ENCODE peak calls at places on chromosomes 16 and 17, in seven cellular contexts. W, R, L, H, S, K and X are unnamed samples.
A peak's percentile ranks its signal among the peaks of the same experiment; 100 is the strongest.

GRCh38 chr16:85104147-85104546 is 8.1 kb downstream of the CIBAR2 start:
- DNase-seq in H (no peak), W (no peak), S (no peak), L (no peak), K (no peak), R (no peak), X (no peak)

GRCh38 chr16:26334218-26335111 is 642.7 kb downstream of the HS3ST4 start:
- DNase-seq in H (no peak), S (no peak), R (no peak), K (no peak), W (no peak), L (no peak), X (no peak)

GRCh38 chr17:43024407-43025289 is at the start of gene RND2:
- DNase-seq in H (peak; percentile 93), K (peak; percentile 94), R (peak; percentile 72), L (peak; percentile 97), W (peak; percentile 95), S (peak; percentile 80), X (peak; percentile 83)

GRCh38 chr16:5633845-5634440 is 536.3 kb upstream of the EEF2KMT start:
- DNase-seq in R (no peak), K (no peak), W (peak; percentile 71), L (peak; percentile 25), S (no peak), H (no peak), X (no peak)

GRCh38 chr16:20114356-20114755 is 40.7 kb upstream of the GPR139 start:
- DNase-seq in R (no peak), W (no peak), K (no peak), S (no peak), L (peak; percentile 2), H (no peak), X (no peak)

GRCh38 chr16:19130852-19131808 is 17.4 kb downstream of the ITPRIPL2 start:
- DNase-seq in H (peak; percentile 81), L (peak; percentile 91), W (no peak), K (peak; percentile 67), R (peak; percentile 46), S (no peak), X (no peak)

GRCh38 chr16:28311913-28312312 is 19.6 kb downstream of the SBK1 start:
- DNase-seq in H (no peak), S (no peak), L (peak; percentile 49), W (no peak), R (no peak), K (no peak), X (no peak)

GRCh38 chr16:86289304-86289703 is 221.0 kb upstream of the FOXF1 start:
- DNase-seq in R (no peak), S (no peak), L (no peak), W (no peak), H (no peak), K (no peak), X (no peak)

GRCh38 chr17:51270675-51271074 is 10.3 kb downstream of the UTP18 start:
- DNase-seq in R (no peak), W (no peak), K (no peak), L (no peak), S (no peak), H (no peak), X (no peak)

GRCh38 chr17:64707077-64707591 is 45.0 kb upstream of the SMURF2 start:
- DNase-seq in W (peak; percentile 21), H (peak; percentile 99), K (peak; percentile 93), S (peak; percentile 91), R (peak; percentile 97), L (peak; percentile 99), X (peak; percentile 97)

GRCh38 chr17:37802061-37802460 is 57.2 kb upstream of the HNF1B start:
- DNase-seq in K (no peak), R (no peak), S (no peak), H (no peak), W (no peak), L (no peak), X (no peak)

GRCh38 chr17:19005442-19005773 is 844 bp upstream of the FAM83G start:
- DNase-seq in H (no peak), W (no peak), K (no peak), L (no peak), S (no peak), R (no peak), X (no peak)
- H3K4me3 ChIP-seq in H (no peak overlapping the region), W (no peak overlapping the region), K (no peak overlapping the region), L (no peak overlapping the region), S (no peak overlapping the region), R (no peak overlapping the region), X (no peak overlapping the region)

GRCh38 chr16:58515125-58515870 is at the start of gene SETD6:
- DNase-seq in W (peak; percentile 94), K (peak; percentile 91), H (peak; percentile 86), S (peak; percentile 88), L (peak; percentile 87), R (peak; percentile 41), X (peak; percentile 27)
- TF ChIP-seq CTCF in W (peak; percentile 22), K (peak; percentile 9), H (no peak), S (no peak), L (no peak), R (peak; percentile 28), X (no peak)

GRCh38 chr17:47733047-47733413 is at the start of gene TBX21:
- DNase-seq in R (no peak), H (peak; percentile 12), K (peak; percentile 72), S (peak; percentile 60), W (peak; percentile 94), L (peak; percentile 58), X (no peak)

GRCh38 chr17:47733414-47734288 is 615 bp downstream of the TBX21 start:
- DNase-seq in S (no peak), R (no peak), W (peak; percentile 28), H (no peak), K (peak; percentile 50), L (no peak), X (no peak)

GRCh38 chr17:47735536-47736011 is 2.5 kb downstream of the TBX21 start:
- DNase-seq in H (no peak), K (peak; percentile 24), S (no peak), R (no peak), W (no peak), L (no peak), X (no peak)

GRCh38 chr17:47736501-47737211 is 3.6 kb downstream of the TBX21 start:
- DNase-seq in R (no peak), L (no peak), K (peak; percentile 14), H (no peak), S (no peak), W (no peak), X (no peak)

DNA sequence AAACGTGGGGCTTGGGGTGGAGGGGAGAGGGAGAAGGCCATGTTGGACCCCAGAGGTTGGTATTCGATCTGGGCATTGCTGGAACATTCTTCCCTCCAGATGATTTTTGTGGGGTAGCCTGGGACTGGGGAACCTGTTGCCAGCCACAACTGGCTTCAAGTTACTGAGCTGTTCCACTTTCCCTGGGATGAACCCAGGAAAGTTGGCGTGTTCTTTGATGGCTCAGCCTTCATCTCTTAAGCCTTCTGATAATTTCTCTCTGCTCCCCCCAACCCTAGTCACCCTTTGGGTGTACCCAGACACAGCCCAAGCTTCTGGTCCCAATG is 2.1 kb downstream of the TBX21 start:
- DNase-seq in L (no peak), W (no peak), R (no peak), S (no peak), H (no peak), K (peak; percentile 15), X (no peak)
- H3K4me3 ChIP-seq in L (no peak overlapping the region), W (no peak overlapping the region), R (no peak overlapping the region), S (no peak overlapping the region), H (no peak overlapping the region), K (no peak overlapping the region), X (no peak overlapping the region)

GRCh38 chr16:82748026-82748425 is 121.3 kb downstream of the CDH13 start:
- DNase-seq in K (no peak), H (peak; percentile 79), R (no peak), W (no peak), L (peak; percentile 74), S (no peak), X (peak; percentile 42)
- TF ChIP-seq CTCF in K (no peak), H (peak; percentile 56), R (peak; percentile 25), W (peak; percentile 50), L (peak; percentile 40), S (no peak), X (peak; percentile 38)

DNA sequence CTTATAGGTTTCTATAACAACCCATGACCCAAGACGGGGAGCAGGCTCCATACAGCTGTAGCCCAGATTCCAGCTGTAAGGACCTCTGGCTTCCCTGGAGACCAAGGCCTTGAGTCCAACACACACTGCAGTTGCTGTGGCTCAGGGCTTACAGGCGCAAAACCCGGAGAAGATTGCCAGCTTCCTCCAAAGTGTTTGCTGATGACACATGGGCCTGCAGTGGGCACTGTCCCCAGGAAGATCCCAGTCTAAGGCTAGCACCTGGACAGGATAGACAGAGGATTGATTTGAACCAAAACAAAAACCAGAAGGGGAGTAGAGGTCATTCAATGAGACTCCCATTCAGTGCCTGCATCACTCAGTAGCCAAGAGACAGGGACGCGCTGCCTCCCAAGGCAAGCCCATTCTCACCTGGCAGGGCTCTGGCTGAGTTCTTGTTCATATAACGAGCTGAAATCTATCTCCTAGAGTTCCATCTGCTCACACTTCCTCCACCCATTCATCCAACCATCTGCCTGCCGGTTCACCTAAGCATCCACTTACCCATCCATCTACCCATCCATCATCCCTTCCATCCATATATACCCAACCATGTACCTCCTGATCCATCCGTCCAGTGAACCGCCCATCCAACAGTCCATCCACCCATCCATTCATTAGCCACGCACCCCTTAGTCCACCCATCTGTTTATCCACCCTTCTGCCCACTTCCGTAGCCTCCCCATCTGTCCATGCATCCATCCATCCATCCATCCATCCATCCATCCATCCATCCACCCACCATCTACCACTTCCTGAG is 10.2 kb downstream of the RAB11FIP4 start:
- DNase-seq in S (no peak), H (no peak), K (no peak), L (no peak), R (no peak), W (no peak), X (no peak)
- H3K4me3 ChIP-seq in S (no peak overlapping the region), H (no peak overlapping the region), K (no peak overlapping the region), L (no peak overlapping the region), R (no peak overlapping the region), W (no peak overlapping the region), X (no peak overlapping the region)

DNA sequence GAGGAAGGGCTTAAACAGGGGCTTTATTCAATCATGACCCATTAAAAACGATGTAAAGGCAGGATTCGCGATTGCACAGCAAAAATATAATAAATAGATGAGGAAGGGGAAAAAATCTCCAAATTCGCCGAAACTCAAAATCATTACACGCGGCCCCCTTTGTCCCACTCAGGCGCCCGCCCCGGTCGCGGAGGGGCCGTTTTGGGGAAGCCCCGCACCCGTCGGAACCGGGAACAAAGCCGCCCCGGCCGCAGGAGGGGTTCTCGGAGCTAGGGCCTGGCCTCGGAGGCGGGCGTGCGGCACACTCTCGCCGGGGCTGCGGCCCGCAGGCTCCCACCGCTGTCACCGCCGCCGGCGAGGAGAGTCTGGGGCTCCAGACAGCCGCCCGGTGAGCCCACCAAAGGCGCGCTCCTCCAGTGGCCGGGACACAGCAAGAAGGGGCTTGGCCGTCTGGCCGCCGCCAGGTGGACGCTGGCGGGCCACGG is 521 bp downstream of the C16orf87 start:
- DNase-seq in K (peak; percentile 69), R (no peak), H (peak; percentile 6), L (peak; percentile 2), S (peak; percentile 3), W (peak; percentile 62), X (no peak)
- TF ChIP-seq CTCF in K (no peak), R (no peak), H (no peak), L (no peak), S (no peak), W (no peak), X (no peak)